ENCODE peak calls at places on chromosomes 11 and 22, in seven cellular contexts. O, T, Y, C, D, A and K are unnamed samples.

GRCh38 chr11:127619946-127620345 is 619.4 kb upstream of the KIRREL3 start:
- DNase-seq in A (no peak), C (no peak), D (no peak), O (no peak), T (no peak), Y (no peak), K (no peak)

GRCh38 chr11:65308281-65308891 is 6.3 kb upstream of the CDC42EP2 start:
- DNase-seq in C (no peak), Y (no peak), T (no peak), D (no peak), A (peak), O (no peak), K (peak)

GRCh38 chr11:112381578-112381977 is 120.9 kb upstream of the PLET1 start:
- DNase-seq in O (no peak), A (no peak), D (no peak), C (no peak), T (no peak), Y (no peak), K (no peak)

GRCh38 chr11:129237880-129238638 is 45.9 kb upstream of the ARHGAP32 start:
- DNase-seq in Y (no peak), D (no peak), A (no peak), C (no peak), T (no peak), O (peak), K (no peak)

GRCh38 chr11:70631624-70632047 is 233.3 kb downstream of the CTTN start:
- DNase-seq in C (no peak), A (no peak), D (no peak), Y (no peak), O (no peak), T (no peak), K (no peak)

GRCh38 chr11:119338318-119338890 is 2.3 kb downstream of the C1QTNF5 start:
- DNase-seq in T (peak), D (peak), Y (peak), O (peak), C (peak), A (peak), K (peak)

GRCh38 chr22:23685205-23685784 is 5.5 kb upstream of the RGL4 start:
- DNase-seq in A (peak), D (no peak), O (peak), T (no peak), Y (peak), C (peak), K (no peak)

GRCh38 chr11:122897606-122898210 is 15.1 kb downstream of the JHY start:
- DNase-seq in A (no peak), D (no peak), O (no peak), T (no peak), C (peak), Y (peak), K (no peak)

GRCh38 chr22:29003975-29004646 is 57.5 kb downstream of the C22orf31 start:
- DNase-seq in C (no peak), A (peak), Y (no peak), T (no peak), O (no peak), D (no peak), K (peak)

GRCh38 chr22:28801845-28802594 is 1.7 kb upstream of the XBP1 start:
- DNase-seq in Y (no peak), C (no peak), A (peak), T (peak), D (no peak), O (no peak), K (peak)

GRCh38 chr11:96146765-96147164 is 196.2 kb downstream of the MAML2 start:
- DNase-seq in A (no peak), O (no peak), C (no peak), Y (peak), D (no peak), T (no peak), K (no peak)

GRCh38 chr22:22201185-22201924 is 43.2 kb upstream of the VPREB1 start:
- DNase-seq in C (peak), O (no peak), Y (peak), A (peak), D (no peak), T (peak), K (no peak)

GRCh38 chr22:32533265-32534068 is 58.9 kb downstream of the FBXO7 start:
- DNase-seq in Y (no peak), O (no peak), T (no peak), D (no peak), C (peak), A (no peak), K (no peak)

GRCh38 chr11:2419638-2420501 is 19.3 kb downstream of the TSSC4 start:
- DNase-seq in O (peak), C (peak), D (peak), Y (peak), T (peak), A (peak), K (peak)

GRCh38 chr11:112581747-112582146 is 321.1 kb upstream of the PLET1 start:
- DNase-seq in C (no peak), A (no peak), Y (no peak), O (no peak), T (no peak), D (no peak), K (no peak)

GRCh38 chr22:42261266-42261665 is 9.2 kb downstream of the TCF20 start:
- DNase-seq in O (no peak), A (no peak), C (peak), D (no peak), T (no peak), Y (peak), K (no peak)

GRCh38 chr11:68677432-68677831 is 6.9 kb upstream of the GAL start:
- DNase-seq in D (no peak), Y (peak), A (peak), C (peak), T (peak), O (peak), K (no peak)

GRCh38 chr22:39207141-39208012 is 37.4 kb downstream of the PDGFB start:
- DNase-seq in D (no peak), Y (peak), A (peak), T (peak), C (no peak), O (no peak), K (no peak)

GRCh38 chr11:106391771-106392412 is 314.4 kb downstream of the AASDHPPT start:
- DNase-seq in D (no peak), A (no peak), Y (peak), T (no peak), O (no peak), C (peak), K (no peak)

GRCh38 chr11:2860636-2861035 is 24.9 kb downstream of the CDKN1C start:
- DNase-seq in C (peak), A (peak), T (peak), D (no peak), Y (peak), O (peak), K (no peak)

GRCh38 chr11:129023968-129024676 is 81.5 kb upstream of the TP53AIP1 start:
- DNase-seq in T (peak), O (no peak), A (peak), D (no peak), C (no peak), Y (peak), K (peak)

GRCh38 chr11:129189646-129190045 is 2.5 kb downstream of the ARHGAP32 start:
- DNase-seq in D (no peak), Y (no peak), O (no peak), T (no peak), A (peak), C (no peak), K (no peak)

GRCh38 chr11:20014067-20014402 is 146.2 kb downstream of the DBX1 start:
- DNase-seq in O (no peak), D (no peak), T (no peak), Y (no peak), A (no peak), C (no peak), K (no peak)

GRCh38 chr11:117535870-117536411 is 208.3 kb downstream of the CEP164 start:
- DNase-seq in Y (no peak), A (no peak), C (no peak), O (no peak), T (no peak), D (no peak), K (no peak)

GRCh38 chr11:125082611-125083311 is 19.7 kb downstream of the SLC37A2 start:
- DNase-seq in D (no peak), Y (peak), T (no peak), A (peak), O (no peak), C (peak), K (no peak)

GRCh38 chr11:118658372-118659313 is 20.8 kb downstream of the TREH start:
- DNase-seq in A (peak), T (peak), D (no peak), C (peak), O (peak), Y (no peak), K (peak)

GRCh38 chr22:21824439-21824912 is 43.0 kb downstream of the MAPK1 start:
- DNase-seq in D (no peak), C (no peak), Y (no peak), T (no peak), A (no peak), O (no peak), K (no peak)

GRCh38 chr11:131530411-131530810 is 160.0 kb downstream of the NTM start:
- DNase-seq in D (no peak), C (no peak), A (no peak), T (no peak), O (no peak), Y (no peak), K (no peak)

GRCh38 chr11:93032580-93032979 is 63.1 kb downstream of the MTNR1B start:
- DNase-seq in A (no peak), Y (no peak), O (no peak), C (no peak), T (no peak), D (no peak), K (no peak)

GRCh38 chr11:113874920-113875413 is 405 bp downstream of the USP28 start:
- DNase-seq in A (no peak), O (no peak), D (no peak), T (no peak), Y (peak), C (no peak), K (no peak)

GRCh38 chr11:113176971-113177370 is 137.4 kb upstream of the TTC12 start:
- DNase-seq in C (peak), T (no peak), O (no peak), A (no peak), D (no peak), Y (peak), K (no peak)

GRCh38 chr11:15493921-15494630 is 379.4 kb downstream of the INSC start:
- DNase-seq in O (no peak), D (no peak), A (peak), C (no peak), Y (no peak), T (no peak), K (no peak)

GRCh38 chr11:60265373-60266214 is 14.9 kb upstream of the MS4A4A start:
- DNase-seq in T (peak), A (peak), O (peak), C (peak), D (no peak), Y (peak), K (no peak)

GRCh38 chr22:30523646-30524489 is 18.4 kb upstream of the SEC14L4 start:
- DNase-seq in O (no peak), T (no peak), D (no peak), A (no peak), C (no peak), Y (peak), K (no peak)

GRCh38 chr11:34644669-34645406 is 23.9 kb downstream of the EHF start:
- DNase-seq in Y (peak), T (no peak), A (no peak), O (no peak), C (peak), D (no peak), K (no peak)

GRCh38 chr11:69190796-69191536 is 35.2 kb downstream of the SMIM38 start:
- DNase-seq in C (no peak), A (no peak), O (no peak), D (no peak), T (no peak), Y (no peak), K (no peak)

GRCh38 chr11:110381214-110381613 is 48.5 kb upstream of the FDX1 start:
- DNase-seq in D (no peak), Y (no peak), T (no peak), A (no peak), O (no peak), C (no peak), K (no peak)